ENCODE peak calls at places on chromosomes 16 and 17, in ten cellular contexts. One of them, this sample, is unnamed.

GRCh38 chr16:265711-266110 is 10.0 kb downstream of the RGS11 start:
- DNase-seq in CD8-positive, alpha-beta memory T cell: no peak
- DNase-seq in heart right ventricle: no peak
- DNase-seq in thoracic aorta: no peak
- DNase-seq in naive thymus-derived CD4-positive, alpha-beta T cell: no peak
- DNase-seq in stomach: peak
- DNase-seq in GM23248: no peak
- DNase-seq in ascending aorta: no peak
- DNase-seq in lower lobe of right lung: no peak
- DNase-seq in IMR-90: no peak
- DNase-seq in this sample: no peak

GRCh38 chr17:21201874-21202273 is 12.1 kb downstream of the TMEM11 start:
- DNase-seq in ascending aorta: no peak
- DNase-seq in lower lobe of right lung: no peak
- DNase-seq in CD8-positive, alpha-beta memory T cell: no peak
- DNase-seq in naive thymus-derived CD4-positive, alpha-beta T cell: no peak
- DNase-seq in IMR-90: no peak
- DNase-seq in heart right ventricle: no peak
- DNase-seq in thoracic aorta: no peak
- DNase-seq in stomach: no peak
- DNase-seq in GM23248: no peak
- DNase-seq in this sample: no peak

GRCh38 chr16:8716592-8716991 is 42.2 kb downstream of the ABAT start:
- DNase-seq in naive thymus-derived CD4-positive, alpha-beta T cell: no peak
- DNase-seq in ascending aorta: no peak
- DNase-seq in lower lobe of right lung: no peak
- DNase-seq in stomach: no peak
- DNase-seq in CD8-positive, alpha-beta memory T cell: no peak
- DNase-seq in heart right ventricle: no peak
- DNase-seq in IMR-90: peak
- DNase-seq in thoracic aorta: no peak
- DNase-seq in GM23248: no peak
- DNase-seq in this sample: no peak

GRCh38 chr17:39701012-39701783 is 1.3 kb downstream of the ERBB2 start:
- DNase-seq in CD8-positive, alpha-beta memory T cell: no peak
- DNase-seq in heart right ventricle: no peak
- DNase-seq in thoracic aorta: no peak
- DNase-seq in lower lobe of right lung: no peak
- DNase-seq in stomach: peak
- DNase-seq in ascending aorta: no peak
- DNase-seq in naive thymus-derived CD4-positive, alpha-beta T cell: no peak
- DNase-seq in IMR-90: no peak
- DNase-seq in GM23248: no peak
- DNase-seq in this sample: peak

GRCh38 chr17:27206447-27206846 is 87.5 kb upstream of the WSB1 start:
- DNase-seq in GM23248: peak
- DNase-seq in CD8-positive, alpha-beta memory T cell: no peak
- DNase-seq in heart right ventricle: no peak
- DNase-seq in ascending aorta: no peak
- DNase-seq in naive thymus-derived CD4-positive, alpha-beta T cell: no peak
- DNase-seq in thoracic aorta: no peak
- DNase-seq in IMR-90: no peak
- DNase-seq in stomach: no peak
- DNase-seq in lower lobe of right lung: no peak
- DNase-seq in this sample: no peak

GRCh38 chr17:11701906-11702305 is 103.6 kb downstream of the DNAH9 start:
- DNase-seq in heart right ventricle: no peak
- DNase-seq in IMR-90: no peak
- DNase-seq in ascending aorta: no peak
- DNase-seq in naive thymus-derived CD4-positive, alpha-beta T cell: no peak
- DNase-seq in CD8-positive, alpha-beta memory T cell: no peak
- DNase-seq in stomach: no peak
- DNase-seq in GM23248: no peak
- DNase-seq in thoracic aorta: no peak
- DNase-seq in lower lobe of right lung: no peak
- DNase-seq in this sample: no peak

GRCh38 chr16:19348578-19349315 is 63.2 kb downstream of the CLEC19A start:
- DNase-seq in thoracic aorta: no peak
- DNase-seq in IMR-90: no peak
- DNase-seq in GM23248: peak
- DNase-seq in heart right ventricle: no peak
- DNase-seq in naive thymus-derived CD4-positive, alpha-beta T cell: no peak
- DNase-seq in lower lobe of right lung: no peak
- DNase-seq in stomach: peak
- DNase-seq in ascending aorta: no peak
- DNase-seq in CD8-positive, alpha-beta memory T cell: no peak
- DNase-seq in this sample: no peak

GRCh38 chr17:72613411-72614292 is 478.8 kb downstream of the SLC39A11 start:
- DNase-seq in lower lobe of right lung: no peak
- DNase-seq in naive thymus-derived CD4-positive, alpha-beta T cell: no peak
- DNase-seq in CD8-positive, alpha-beta memory T cell: no peak
- DNase-seq in ascending aorta: no peak
- DNase-seq in heart right ventricle: no peak
- DNase-seq in thoracic aorta: no peak
- DNase-seq in stomach: no peak
- DNase-seq in IMR-90: peak
- DNase-seq in GM23248: peak
- DNase-seq in this sample: peak

GRCh38 chr16:2388875-2389433 is 40.3 kb upstream of the CCNF start:
- DNase-seq in IMR-90: peak
- DNase-seq in GM23248: peak
- DNase-seq in ascending aorta: no peak
- DNase-seq in lower lobe of right lung: no peak
- DNase-seq in thoracic aorta: no peak
- DNase-seq in heart right ventricle: no peak
- DNase-seq in stomach: peak
- DNase-seq in CD8-positive, alpha-beta memory T cell: no peak
- DNase-seq in naive thymus-derived CD4-positive, alpha-beta T cell: no peak
- DNase-seq in this sample: peak
- H3K27ac ChIP-seq in IMR-90: no peak
- H3K27ac ChIP-seq in GM23248: no peak
- H3K27ac ChIP-seq in ascending aorta: no peak
- H3K27ac ChIP-seq in lower lobe of right lung: no peak
- H3K27ac ChIP-seq in thoracic aorta: no peak
- H3K27ac ChIP-seq in heart right ventricle: no peak
- H3K27ac ChIP-seq in stomach: no peak
- H3K27ac ChIP-seq in CD8-positive, alpha-beta memory T cell: no peak
- H3K27ac ChIP-seq in naive thymus-derived CD4-positive, alpha-beta T cell: no peak
- H3K27ac ChIP-seq in this sample: no peak

DNA sequence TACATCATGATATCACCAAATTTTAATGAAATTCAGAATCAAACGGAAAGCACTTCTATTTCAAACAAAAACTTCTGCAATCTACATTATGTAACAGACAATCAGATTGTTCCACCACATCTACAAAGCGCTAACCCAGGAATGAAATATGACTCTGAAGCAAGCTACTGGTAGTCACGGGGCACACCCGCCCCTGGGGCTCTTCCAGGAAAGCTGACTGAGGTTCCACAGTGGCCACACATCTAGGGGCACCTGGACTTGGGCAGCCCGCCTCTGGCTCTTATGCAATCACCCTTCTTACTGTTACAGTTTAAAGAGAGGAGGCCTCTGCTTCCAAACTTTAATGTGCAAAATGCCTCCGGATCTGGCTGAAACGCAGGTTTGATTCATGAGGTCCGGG is 27.5 kb downstream of the ZCCHC14 start:
- DNase-seq in naive thymus-derived CD4-positive, alpha-beta T cell: no peak
- DNase-seq in thoracic aorta: peak
- DNase-seq in heart right ventricle: peak
- DNase-seq in IMR-90: peak
- DNase-seq in CD8-positive, alpha-beta memory T cell: no peak
- DNase-seq in ascending aorta: peak
- DNase-seq in stomach: peak
- DNase-seq in lower lobe of right lung: peak
- DNase-seq in GM23248: peak
- DNase-seq in this sample: peak
- H3K4me3 ChIP-seq in naive thymus-derived CD4-positive, alpha-beta T cell: peak
- H3K4me3 ChIP-seq in thoracic aorta: peak
- H3K4me3 ChIP-seq in heart right ventricle: no peak
- H3K4me3 ChIP-seq in IMR-90: no peak
- H3K4me3 ChIP-seq in CD8-positive, alpha-beta memory T cell: peak
- H3K4me3 ChIP-seq in ascending aorta: peak
- H3K4me3 ChIP-seq in stomach: no peak
- H3K4me3 ChIP-seq in lower lobe of right lung: peak
- H3K4me3 ChIP-seq in GM23248: peak
- H3K4me3 ChIP-seq in this sample: peak

DNA sequence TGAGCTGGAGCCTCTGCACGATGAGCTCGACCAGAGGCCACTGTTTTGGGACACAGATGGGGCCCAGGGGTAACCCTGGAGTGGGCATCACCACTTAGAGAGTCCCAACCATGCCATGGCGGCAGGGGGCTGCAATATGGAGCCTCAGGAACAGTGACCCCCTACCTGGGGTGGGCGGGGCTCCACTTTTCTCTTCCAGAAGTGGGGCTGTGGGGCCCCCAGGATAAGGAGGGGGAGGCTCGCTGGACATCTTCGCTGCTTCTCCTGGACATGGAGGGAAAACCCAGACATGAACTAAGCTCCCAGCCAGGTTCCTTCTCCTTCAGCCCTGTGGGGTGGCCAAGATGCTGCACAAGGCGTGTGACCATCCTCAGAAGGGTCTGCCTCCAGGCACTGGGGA is 24.7 kb downstream of the CDIP1 start:
- DNase-seq in IMR-90: no peak
- DNase-seq in lower lobe of right lung: no peak
- DNase-seq in GM23248: no peak
- DNase-seq in thoracic aorta: no peak
- DNase-seq in CD8-positive, alpha-beta memory T cell: no peak
- DNase-seq in ascending aorta: no peak
- DNase-seq in heart right ventricle: no peak
- DNase-seq in naive thymus-derived CD4-positive, alpha-beta T cell: no peak
- DNase-seq in stomach: no peak
- DNase-seq in this sample: no peak
- H3K27ac ChIP-seq in IMR-90: no peak
- H3K27ac ChIP-seq in lower lobe of right lung: peak
- H3K27ac ChIP-seq in GM23248: no peak
- H3K27ac ChIP-seq in thoracic aorta: peak
- H3K27ac ChIP-seq in CD8-positive, alpha-beta memory T cell: peak
- H3K27ac ChIP-seq in ascending aorta: peak
- H3K27ac ChIP-seq in heart right ventricle: peak
- H3K27ac ChIP-seq in naive thymus-derived CD4-positive, alpha-beta T cell: peak
- H3K27ac ChIP-seq in stomach: peak
- H3K27ac ChIP-seq in this sample: no peak

GRCh38 chr17:44598329-44598728 is 41.0 kb downstream of the FZD2 start:
- DNase-seq in IMR-90: no peak
- DNase-seq in ascending aorta: no peak
- DNase-seq in thoracic aorta: no peak
- DNase-seq in lower lobe of right lung: no peak
- DNase-seq in heart right ventricle: no peak
- DNase-seq in naive thymus-derived CD4-positive, alpha-beta T cell: no peak
- DNase-seq in stomach: no peak
- DNase-seq in CD8-positive, alpha-beta memory T cell: no peak
- DNase-seq in GM23248: no peak
- DNase-seq in this sample: no peak
- H3K4me3 ChIP-seq in IMR-90: no peak
- H3K4me3 ChIP-seq in ascending aorta: no peak
- H3K4me3 ChIP-seq in thoracic aorta: no peak
- H3K4me3 ChIP-seq in lower lobe of right lung: no peak
- H3K4me3 ChIP-seq in heart right ventricle: no peak
- H3K4me3 ChIP-seq in naive thymus-derived CD4-positive, alpha-beta T cell: no peak
- H3K4me3 ChIP-seq in stomach: no peak
- H3K4me3 ChIP-seq in CD8-positive, alpha-beta memory T cell: no peak
- H3K4me3 ChIP-seq in GM23248: no peak
- H3K4me3 ChIP-seq in this sample: no peak

GRCh38 chr16:75045424-75045823 is 46.6 kb downstream of the ZNRF1 start:
- DNase-seq in stomach: no peak
- DNase-seq in IMR-90: no peak
- DNase-seq in ascending aorta: no peak
- DNase-seq in heart right ventricle: no peak
- DNase-seq in GM23248: no peak
- DNase-seq in thoracic aorta: no peak
- DNase-seq in lower lobe of right lung: no peak
- DNase-seq in CD8-positive, alpha-beta memory T cell: no peak
- DNase-seq in naive thymus-derived CD4-positive, alpha-beta T cell: no peak
- DNase-seq in this sample: no peak

GRCh38 chr16:75039941-75040340 is 41.1 kb downstream of the ZNRF1 start:
- DNase-seq in ascending aorta: no peak
- DNase-seq in thoracic aorta: no peak
- DNase-seq in IMR-90: no peak
- DNase-seq in GM23248: no peak
- DNase-seq in heart right ventricle: no peak
- DNase-seq in stomach: no peak
- DNase-seq in naive thymus-derived CD4-positive, alpha-beta T cell: no peak
- DNase-seq in CD8-positive, alpha-beta memory T cell: no peak
- DNase-seq in lower lobe of right lung: no peak
- DNase-seq in this sample: no peak

GRCh38 chr16:75042423-75043174 is 43.8 kb downstream of the ZNRF1 start:
- DNase-seq in CD8-positive, alpha-beta memory T cell: no peak
- DNase-seq in heart right ventricle: no peak
- DNase-seq in naive thymus-derived CD4-positive, alpha-beta T cell: no peak
- DNase-seq in GM23248: no peak
- DNase-seq in ascending aorta: no peak
- DNase-seq in thoracic aorta: no peak
- DNase-seq in lower lobe of right lung: no peak
- DNase-seq in stomach: no peak
- DNase-seq in IMR-90: no peak
- DNase-seq in this sample: no peak

GRCh38 chr16:75044800-75045361 is 46.1 kb downstream of the ZNRF1 start:
- DNase-seq in ascending aorta: no peak
- DNase-seq in thoracic aorta: no peak
- DNase-seq in stomach: no peak
- DNase-seq in naive thymus-derived CD4-positive, alpha-beta T cell: no peak
- DNase-seq in IMR-90: no peak
- DNase-seq in lower lobe of right lung: peak
- DNase-seq in heart right ventricle: peak
- DNase-seq in CD8-positive, alpha-beta memory T cell: no peak
- DNase-seq in GM23248: peak
- DNase-seq in this sample: no peak

DNA sequence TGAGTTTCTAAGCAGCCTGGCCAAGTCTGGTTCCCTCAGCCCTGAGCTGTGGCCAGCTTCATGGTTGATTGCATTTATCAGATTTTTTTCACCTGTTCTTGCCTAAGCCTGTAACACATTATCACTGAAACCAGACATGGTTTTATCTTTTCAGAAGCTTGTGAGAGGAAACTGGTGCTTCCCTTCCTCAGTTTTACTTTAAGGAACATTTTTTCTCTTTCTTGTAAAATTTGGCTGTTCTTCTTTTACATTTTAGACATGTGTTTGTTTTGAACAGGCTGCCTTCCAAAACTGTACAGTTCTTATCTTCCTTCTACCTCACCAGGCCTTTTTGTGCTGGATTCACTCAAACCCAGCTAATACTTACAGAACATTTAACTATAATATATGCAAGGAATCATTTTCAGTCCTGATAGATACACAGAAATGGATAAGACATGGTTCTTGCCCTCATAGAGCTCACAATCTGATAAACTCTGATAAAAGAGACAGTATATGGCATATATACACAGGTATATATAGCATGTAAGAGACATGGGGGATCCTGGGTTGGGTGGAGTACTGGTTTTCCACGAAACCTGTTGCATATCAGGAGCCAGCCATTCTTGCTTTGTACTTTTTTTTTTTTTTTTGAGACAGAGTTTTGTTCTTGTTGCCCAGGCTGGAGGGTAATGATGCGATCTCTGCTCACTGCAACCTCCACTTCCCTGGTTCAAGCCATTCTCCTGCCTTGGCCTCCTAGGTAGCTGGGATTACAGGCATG is 44.5 kb downstream of the ZNRF1 start:
- DNase-seq in IMR-90: no peak
- DNase-seq in GM23248: no peak
- DNase-seq in CD8-positive, alpha-beta memory T cell: no peak
- DNase-seq in heart right ventricle: no peak
- DNase-seq in thoracic aorta: no peak
- DNase-seq in naive thymus-derived CD4-positive, alpha-beta T cell: no peak
- DNase-seq in ascending aorta: no peak
- DNase-seq in lower lobe of right lung: no peak
- DNase-seq in stomach: no peak
- DNase-seq in this sample: no peak
- H3K27ac ChIP-seq in IMR-90: no peak
- H3K27ac ChIP-seq in GM23248: no peak
- H3K27ac ChIP-seq in CD8-positive, alpha-beta memory T cell: peak
- H3K27ac ChIP-seq in heart right ventricle: peak
- H3K27ac ChIP-seq in thoracic aorta: peak
- H3K27ac ChIP-seq in naive thymus-derived CD4-positive, alpha-beta T cell: no peak
- H3K27ac ChIP-seq in ascending aorta: peak
- H3K27ac ChIP-seq in lower lobe of right lung: no peak
- H3K27ac ChIP-seq in stomach: peak
- H3K27ac ChIP-seq in this sample: no peak